ENCODE peak calls at places on chromosomes 13 and 19, in eight cellular contexts. Q is Calu3, T is colonic mucosa, A is AG10803, G is Panc1, U is cardiac fibroblast, M is heart right ventricle, Z is mesothelial cell of epicardium. P is an unnamed sample.
A peak's percentile ranks its signal among the peaks of the same experiment; 100 is the strongest.

GRCh38 chr13:49220035-49220855 is at the start of gene MLNR:
- DNase-seq in Q (peak; percentile 62), T (peak; percentile 44), A (peak; percentile 12), G (no peak), U (peak; percentile 32), M (peak; percentile 16), Z (peak; percentile 56), P (peak; percentile 73)

GRCh38 chr19:8577247-8577646 is at the start of gene MYO1F:
- DNase-seq in Q (no peak), T (peak; percentile 53), A (no peak), G (no peak), U (no peak), M (peak; percentile 47), Z (no peak), P (no peak)

GRCh38 chr19:13932911-13933393 is 5.3 kb downstream of the PODNL1 start:
- DNase-seq in Q (no peak), T (no peak), A (no peak), G (no peak), U (no peak), M (no peak), Z (no peak), P (no peak)

GRCh38 chr19:49004964-49005614 is 11.4 kb downstream of the RUVBL2 start:
- DNase-seq in Q (no peak), T (no peak), A (no peak), G (no peak), U (no peak), M (no peak), Z (no peak), P (no peak)

GRCh38 chr19:35904312-35905068 is 2.2 kb downstream of the HCST start:
- DNase-seq in Q (no peak), T (no peak), A (no peak), G (no peak), U (no peak), M (no peak), Z (no peak), P (no peak)

GRCh38 chr13:60679928-60680693 is 283.1 kb downstream of the TDRD3 start:
- DNase-seq in Q (no peak), T (no peak), A (no peak), G (no peak), U (peak; percentile 0), M (no peak), Z (no peak), P (no peak)

GRCh38 chr13:26062853-26063444 is 11.1 kb upstream of the SHISA2 start:
- DNase-seq in Q (peak; percentile 37), T (peak; percentile 26), A (peak; percentile 55), G (no peak), U (peak; percentile 78), M (peak; percentile 48), Z (no peak), P (no peak)

GRCh38 chr13:83563499-83563898 is 318.8 kb downstream of the SLITRK1 start:
- DNase-seq in Q (no peak), T (no peak), A (no peak), G (no peak), U (no peak), M (no peak), Z (no peak), P (no peak)

GRCh38 chr13:113589961-113590339 is 5.4 kb downstream of the TFDP1 start:
- DNase-seq in Q (no peak), T (peak; percentile 10), A (no peak), G (no peak), U (no peak), M (no peak), Z (no peak), P (no peak)

GRCh38 chr13:35160921-35161320 is 218.9 kb downstream of the NBEA start:
- DNase-seq in Q (no peak), T (no peak), A (peak; percentile 63), G (no peak), U (no peak), M (no peak), Z (no peak), P (no peak)
- TF ChIP-seq CTCF in Q (no peak), T (no peak), A (no peak), G (no peak), U (no peak), M (no peak), Z (no peak), P (no peak)

DNA sequence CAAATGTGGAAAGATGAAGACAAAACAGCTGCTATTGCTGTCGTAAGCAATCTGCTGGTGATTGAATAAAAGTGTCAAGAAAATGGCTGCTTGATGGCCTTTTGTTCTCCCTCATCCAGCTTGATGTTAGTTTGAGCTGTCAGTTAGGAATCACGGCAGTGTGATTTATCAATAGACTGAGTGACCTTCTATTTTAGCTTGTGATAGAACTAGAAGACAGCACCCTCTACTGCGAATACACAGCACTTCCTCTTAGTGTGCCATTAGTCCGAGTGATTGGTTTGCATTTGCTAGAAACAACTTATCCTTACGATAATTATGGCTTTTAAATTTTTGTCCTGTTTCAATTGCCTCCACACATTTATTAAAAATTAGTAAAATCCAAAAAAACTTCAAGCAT is 76.2 kb downstream of the MZT1 start:
- DNase-seq in Q (no peak), T (no peak), A (no peak), G (no peak), U (no peak), M (no peak), Z (no peak), P (no peak)
- TF ChIP-seq CTCF in Q (no peak), T (no peak), A (no peak), G (peak; percentile 25), U (peak; percentile 10), M (peak; percentile 21), Z (no peak), P (peak; percentile 25)

DNA sequence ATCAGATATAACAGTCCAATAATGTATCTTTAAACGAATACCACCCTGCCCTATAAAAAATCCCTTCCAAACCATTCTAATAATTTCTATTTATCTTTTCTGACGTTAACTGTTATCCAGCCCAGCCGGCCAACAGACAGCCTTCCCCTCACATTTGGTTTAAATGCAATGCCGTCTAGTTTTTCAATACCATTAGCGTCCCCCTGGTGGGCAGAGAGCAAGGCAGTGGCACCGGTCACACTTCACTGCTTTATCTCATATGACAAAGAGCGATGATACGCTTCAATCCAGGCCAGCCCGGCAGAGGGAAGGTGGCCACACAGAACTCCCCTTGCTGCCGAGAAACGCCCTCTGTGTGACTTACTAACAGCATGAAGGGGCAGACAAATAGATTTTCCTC is 402.1 kb upstream of the ZNF507 start:
- DNase-seq in Q (no peak), T (no peak), A (no peak), G (no peak), U (no peak), M (no peak), Z (no peak), P (no peak)
- TF ChIP-seq CTCF in Q (no peak), T (no peak), A (no peak), G (no peak), U (no peak), M (peak; percentile 14), Z (peak; percentile 26), P (no peak)

GRCh38 chr19:12139885-12140544 is at the start of gene ZNF20:
- DNase-seq in Q (peak; percentile 95), T (peak; percentile 99), A (peak; percentile 89), G (no peak), U (peak; percentile 95), M (peak; percentile 97), Z (peak; percentile 97), P (peak; percentile 87)

GRCh38 chr19:12141405-12141736 is 1.2 kb upstream of the ZNF20 start:
- DNase-seq in Q (no peak), T (no peak), A (no peak), G (no peak), U (no peak), M (no peak), Z (no peak), P (no peak)

GRCh38 chr19:12139309-12139708 is 841 bp downstream of the ZNF20 start:
- DNase-seq in Q (no peak), T (no peak), A (no peak), G (no peak), U (no peak), M (no peak), Z (no peak), P (no peak)

GRCh38 chr19:12140545-12141404 is 625 bp upstream of the ZNF20 start:
- DNase-seq in Q (peak; percentile 86), T (peak; percentile 97), A (peak; percentile 80), G (no peak), U (peak; percentile 88), M (peak; percentile 91), Z (peak; percentile 84), P (peak; percentile 48)

DNA sequence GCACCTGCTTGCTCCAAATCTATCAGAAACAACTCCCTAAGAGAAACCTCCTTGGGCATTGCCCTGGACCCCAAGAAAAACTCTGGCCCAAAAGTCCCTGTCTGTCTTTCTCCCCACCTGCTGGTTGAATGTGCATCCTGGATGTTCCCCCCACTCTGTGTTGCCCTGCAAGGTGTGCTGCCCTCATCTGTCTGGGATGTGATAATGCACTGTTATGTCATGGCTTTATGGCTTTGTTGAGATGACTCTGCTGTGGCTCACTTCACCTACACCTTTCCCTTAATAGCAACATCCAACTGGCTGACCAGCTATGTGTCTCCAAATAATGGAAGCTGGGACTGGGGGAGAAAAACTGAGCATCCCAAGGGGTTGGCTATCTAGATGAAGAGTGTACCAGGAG is 2.6 kb downstream of the ZNF20 start:
- DNase-seq in Q (no peak), T (no peak), A (no peak), G (no peak), U (no peak), M (no peak), Z (no peak), P (no peak)
- TF ChIP-seq CTCF in Q (no peak), T (no peak), A (no peak), G (no peak), U (peak; percentile 8), M (peak; percentile 32), Z (no peak), P (peak; percentile 28)

DNA sequence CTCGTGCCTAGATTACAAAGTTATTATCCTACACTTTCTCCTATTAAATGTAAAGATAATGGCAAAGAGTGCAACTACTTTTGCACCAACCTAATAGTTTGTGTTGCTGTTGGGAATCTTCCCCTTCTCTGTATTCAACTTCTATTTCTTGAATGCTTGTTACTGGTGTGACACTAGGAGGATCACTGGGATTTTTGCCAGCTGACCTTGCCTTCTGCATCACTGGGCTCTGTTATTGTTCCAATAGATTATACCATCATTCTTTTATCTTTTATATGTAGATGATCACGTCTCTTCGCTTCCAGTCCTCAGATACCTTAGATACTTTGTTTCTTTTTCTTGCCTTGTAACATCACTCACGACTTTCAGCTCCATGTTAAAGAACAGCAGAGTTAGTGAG is 3.5 kb upstream of the OR10H4 start:
- DNase-seq in Q (no peak), T (no peak), A (no peak), G (no peak), U (no peak), M (no peak), Z (no peak), P (no peak)
- TF ChIP-seq CTCF in Q (no peak), T (no peak), A (no peak), G (no peak), U (no peak), M (no peak), Z (no peak), P (no peak)

DNA sequence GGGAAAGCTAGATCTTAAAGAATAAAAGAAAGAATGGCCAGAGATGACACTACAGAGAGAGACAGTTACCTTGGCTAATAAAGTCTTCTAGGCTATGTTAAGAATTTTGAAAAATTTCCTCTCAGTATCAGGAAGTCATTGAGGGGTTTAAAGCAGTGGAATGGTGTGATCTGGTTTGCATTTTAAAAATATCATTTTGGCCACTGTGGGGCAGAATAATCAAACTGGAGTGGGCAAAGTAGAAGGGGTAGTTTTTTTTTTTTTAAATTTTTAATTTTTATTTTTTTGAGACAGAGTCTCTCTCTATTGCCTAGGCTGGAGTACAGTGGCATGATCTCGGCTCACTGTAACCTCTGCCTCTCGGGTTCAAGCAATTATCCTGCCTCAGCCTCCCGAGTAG is 4.4 kb upstream of the CNMD start:
- DNase-seq in Q (no peak), T (no peak), A (no peak), G (no peak), U (no peak), M (no peak), Z (no peak), P (no peak)
- TF ChIP-seq CTCF in Q (no peak), T (no peak), A (no peak), G (peak; percentile 26), U (no peak), M (no peak), Z (no peak), P (peak; percentile 26)